ENCODE peak calls at places on chromosome 22, in five cellular contexts. X is SK-N-SH, W is K562, F is GM12878, N is HepG2. G is an unnamed sample.

GRCh38 chr22:22392131-22392530 is 116.4 kb downstream of the ZNF280B start:
- DNase-seq in X (no peak), W (peak), F (no peak), N (no peak), G (no peak)

GRCh38 chr22:30821863-30822215 is 127.2 kb downstream of the OSBP2 start:
- DNase-seq in X (peak), W (no peak), F (no peak), N (no peak), G (no peak)

GRCh38 chr22:31646186-31647019 is 15.6 kb downstream of the PISD start:
- DNase-seq in X (no peak), W (no peak), F (no peak), N (peak), G (peak)

GRCh38 chr22:39098026-39098425 is 982 bp downstream of the APOBEC3H start:
- DNase-seq in X (no peak), W (no peak), F (peak), N (no peak), G (no peak)

GRCh38 chr22:25048659-25049657 is 96.4 kb downstream of the KIAA1671 start:
- DNase-seq in X (peak), W (peak), F (no peak), N (peak), G (peak)

GRCh38 chr22:29617922-29618629 is 14.6 kb downstream of the NF2 start:
- DNase-seq in X (no peak), W (no peak), F (no peak), N (no peak), G (peak)

GRCh38 chr22:33707581-33707980 is 212.7 kb downstream of the LARGE1 start:
- DNase-seq in X (no peak), W (no peak), F (no peak), N (no peak), G (no peak)

GRCh38 chr22:39932918-39933649 is 27.1 kb upstream of the TMA7B start:
- DNase-seq in X (no peak), W (peak), F (no peak), N (peak), G (peak)

GRCh38 chr22:35783943-35784614 is 66.4 kb downstream of the APOL5 start:
- DNase-seq in X (no peak), W (no peak), F (no peak), N (no peak), G (no peak)

GRCh38 chr22:23403152-23403719 is 176.9 kb downstream of the IGLL1 start:
- DNase-seq in X (no peak), W (no peak), F (no peak), N (no peak), G (no peak)

GRCh38 chr22:21760640-21761039 is 25.0 kb upstream of the YPEL1 start:
- DNase-seq in X (no peak), W (peak), F (no peak), N (no peak), G (no peak)

GRCh38 chr22:35971418-35972119 is 57.1 kb downstream of the RBFOX2 start:
- DNase-seq in X (peak), W (no peak), F (no peak), N (peak), G (no peak)

GRCh38 chr22:23282089-23282501 is 101.8 kb downstream of the BCR start:
- DNase-seq in X (no peak), W (no peak), F (no peak), N (no peak), G (peak)

GRCh38 chr22:30857103-30857502 is 111.5 kb downstream of the MORC2 start:
- DNase-seq in X (no peak), W (no peak), F (no peak), N (no peak), G (no peak)

GRCh38 chr22:28030442-28030841 is 111.4 kb upstream of the PITPNB start:
- DNase-seq in X (no peak), W (no peak), F (no peak), N (no peak), G (no peak)

GRCh38 chr22:28345304-28345703 is 334.3 kb downstream of the TTC28 start:
- DNase-seq in X (no peak), W (no peak), F (no peak), N (no peak), G (no peak)

GRCh38 chr22:39220897-39221850 is 23.6 kb downstream of the PDGFB start:
- DNase-seq in X (no peak), W (no peak), F (no peak), N (no peak), G (no peak)

GRCh38 chr22:29457730-29458129 is 19.3 kb downstream of the RFPL1 start:
- DNase-seq in X (peak), W (peak), F (peak), N (peak), G (peak)

GRCh38 chr22:41302016-41302767 is 867 bp downstream of the ZC3H7B start:
- DNase-seq in X (peak), W (peak), F (no peak), N (no peak), G (no peak)

GRCh38 chr22:40728731-40729189 is 49.5 kb downstream of the MCHR1 start:
- DNase-seq in X (no peak), W (no peak), F (no peak), N (no peak), G (no peak)

GRCh38 chr22:32574397-32574796 is 99.8 kb downstream of the FBXO7 start:
- DNase-seq in X (no peak), W (no peak), F (no peak), N (peak), G (no peak)

GRCh38 chr22:42648368-42649260 is 578 bp downstream of the CYB5R3 start:
- DNase-seq in X (no peak), W (no peak), F (no peak), N (peak), G (no peak)

GRCh38 chr22:36010090-36010489 is 18.5 kb downstream of the RBFOX2 start:
- DNase-seq in X (no peak), W (peak), F (no peak), N (no peak), G (no peak)

GRCh38 chr22:23772315-23773246 is at the start of gene MMP11:
- DNase-seq in X (peak), W (peak), F (no peak), N (no peak), G (no peak)

GRCh38 chr22:50627452-50627913 is 469 bp downstream of the ARSA start:
- DNase-seq in X (peak), W (peak), F (no peak), N (peak), G (no peak)

GRCh38 chr22:35349704-35350538 is 31.0 kb upstream of the HMOX1 start:
- DNase-seq in X (peak), W (no peak), F (no peak), N (no peak), G (no peak)

GRCh38 chr22:35517769-35518530 is 22.7 kb upstream of the RASD2 start:
- DNase-seq in X (no peak), W (no peak), F (no peak), N (no peak), G (no peak)

GRCh38 chr22:37183432-37184379 is 4.3 kb downstream of the C1QTNF6 start:
- DNase-seq in X (no peak), W (no peak), F (no peak), N (no peak), G (no peak)

GRCh38 chr22:40966683-40967082 is 15.5 kb downstream of the RBX1 start:
- DNase-seq in X (no peak), W (no peak), F (no peak), N (no peak), G (no peak)

GRCh38 chr22:37330200-37331033 is 48.1 kb downstream of the CYTH4 start:
- DNase-seq in X (peak), W (peak), F (no peak), N (peak), G (peak)

GRCh38 chr22:38315801-38316339 is 1.4 kb downstream of the CSNK1E start:
- DNase-seq in X (no peak), W (no peak), F (no peak), N (no peak), G (no peak)

GRCh38 chr22:30251661-30252226 is 5.2 kb upstream of the LIF start:
- DNase-seq in X (peak), W (no peak), F (no peak), N (no peak), G (no peak)

GRCh38 chr22:35538801-35539321 is 1.8 kb upstream of the RASD2 start:
- DNase-seq in X (peak), W (peak), F (no peak), N (no peak), G (peak)

GRCh38 chr22:30047364-30047738 is 32.9 kb upstream of the HORMAD2 start:
- DNase-seq in X (no peak), W (peak), F (no peak), N (no peak), G (no peak)

GRCh38 chr22:17205432-17205831 is 13.8 kb downstream of the ADA2 start:
- DNase-seq in X (no peak), W (no peak), F (no peak), N (no peak), G (no peak)

GRCh38 chr22:44338906-44339305 is 26.2 kb upstream of the SHISAL1 start:
- DNase-seq in X (no peak), W (no peak), F (no peak), N (no peak), G (no peak)

GRCh38 chr22:44335903-44336803 is 23.4 kb upstream of the SHISAL1 start:
- DNase-seq in X (no peak), W (no peak), F (no peak), N (no peak), G (no peak)

GRCh38 chr22:44336962-44337657 is 24.4 kb upstream of the SHISAL1 start:
- DNase-seq in X (no peak), W (no peak), F (no peak), N (no peak), G (no peak)

GRCh38 chr22:44338183-44338812 is 25.5 kb upstream of the SHISAL1 start:
- DNase-seq in X (no peak), W (no peak), F (no peak), N (no peak), G (no peak)

DNA sequence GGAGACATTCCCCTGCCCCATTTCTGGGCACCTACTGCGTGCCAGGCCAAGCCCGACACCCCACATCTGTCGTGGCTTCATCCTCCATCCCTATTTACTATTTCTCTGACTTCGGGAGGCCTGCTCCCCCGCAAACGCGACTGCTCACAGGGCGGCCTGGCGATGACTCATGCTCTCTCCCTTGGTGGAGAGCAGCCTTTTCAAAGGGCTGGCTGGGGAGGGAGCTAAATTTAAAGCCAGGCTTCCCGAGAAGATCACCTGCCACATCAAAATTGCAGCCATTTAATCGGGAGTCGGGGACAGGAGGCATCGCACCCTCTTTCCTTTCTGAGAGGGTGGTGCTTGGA is 24.9 kb upstream of the SHISAL1 start:
- DNase-seq in X (no peak), W (peak), F (no peak), N (no peak), G (no peak)
- TF ChIP-seq ZBTB33 in X (no peak), W (no peak), F (no peak), N (no peak), G (no peak)

DNA sequence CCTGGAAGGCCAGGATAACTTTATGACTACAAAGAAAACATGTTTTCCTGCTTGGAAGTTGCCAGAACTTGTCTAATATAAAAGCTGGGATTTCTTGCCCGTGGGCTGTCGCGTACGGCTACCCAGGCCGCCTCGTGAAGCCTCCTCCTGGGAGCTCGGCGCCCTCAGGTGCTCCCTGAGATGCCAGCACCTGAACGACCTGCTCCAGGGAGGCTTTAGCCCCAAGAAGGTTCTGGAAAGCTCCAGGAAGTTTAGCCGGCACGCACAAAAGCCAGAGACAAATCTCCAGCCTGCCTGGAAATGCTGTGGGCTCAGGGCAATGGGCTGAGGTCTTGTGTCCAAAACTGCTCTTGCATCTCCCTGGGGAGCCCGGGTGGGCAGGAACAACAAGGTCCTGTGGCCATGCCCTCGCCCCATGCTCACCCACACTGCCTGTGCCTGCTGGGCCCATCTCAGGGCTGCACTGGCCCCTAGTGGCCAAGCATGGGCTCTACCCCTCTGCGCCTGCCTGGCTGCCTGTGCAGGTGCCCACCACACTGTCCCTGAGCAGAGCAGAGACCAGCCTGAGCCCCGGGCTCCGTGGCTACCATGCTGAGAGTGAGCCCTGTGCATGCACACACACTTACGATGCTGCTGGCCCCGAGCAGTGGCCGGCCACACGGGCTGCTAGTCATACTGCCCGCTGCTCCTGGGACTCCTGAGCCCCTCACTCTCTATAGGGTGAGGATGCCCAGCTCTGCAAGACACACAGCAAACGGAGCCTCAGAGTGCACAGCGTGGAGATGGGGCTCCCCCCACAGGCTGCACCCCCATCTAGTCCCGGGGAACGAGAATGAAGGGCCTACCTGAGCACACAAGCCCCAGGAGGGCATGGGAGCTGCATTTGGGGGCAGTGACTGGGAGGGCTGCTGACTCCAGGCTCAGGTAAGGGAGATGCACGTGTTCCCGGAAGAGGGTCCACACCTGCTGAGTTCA is 4.9 kb upstream of the CELSR1 start:
- DNase-seq in X (peak), W (peak), F (peak), N (peak), G (no peak)
- TF ChIP-seq ZBTB33 in X (no peak), W (no peak), F (no peak), N (peak), G (no peak)

GRCh38 chr22:48155446-48155845 is 1393.0 kb downstream of the TBC1D22A start:
- DNase-seq in X (no peak), W (no peak), F (no peak), N (no peak), G (no peak)

GRCh38 chr22:48156603-48157355 is 1394.3 kb downstream of the TBC1D22A start:
- DNase-seq in X (no peak), W (no peak), F (no peak), N (no peak), G (no peak)

GRCh38 chr22:48157676-48158075 is 1395.2 kb downstream of the TBC1D22A start:
- DNase-seq in X (no peak), W (no peak), F (no peak), N (no peak), G (no peak)

GRCh38 chr22:48167238-48167637 is 1404.8 kb downstream of the TBC1D22A start:
- DNase-seq in X (no peak), W (peak), F (no peak), N (no peak), G (no peak)

GRCh38 chr22:48161354-48161753 is 1398.9 kb downstream of the TBC1D22A start:
- DNase-seq in X (no peak), W (no peak), F (no peak), N (no peak), G (no peak)
- TF ChIP-seq ZBTB33 in X (no peak), W (no peak), F (no peak), N (no peak), G (no peak)

GRCh38 chr22:19798320-19798665 is 37.7 kb downstream of the TBX1 start:
- DNase-seq in X (no peak), W (no peak), F (no peak), N (no peak), G (no peak)

GRCh38 chr22:19800306-19800705 is 39.7 kb downstream of the TBX1 start:
- DNase-seq in X (no peak), W (no peak), F (no peak), N (no peak), G (no peak)

GRCh38 chr22:19800761-19801244 is 40.2 kb downstream of the TBX1 start:
- DNase-seq in X (peak), W (no peak), F (no peak), N (peak), G (no peak)

GRCh38 chr22:19798825-19799224 is 38.2 kb downstream of the TBX1 start:
- DNase-seq in X (peak), W (no peak), F (no peak), N (no peak), G (no peak)

DNA sequence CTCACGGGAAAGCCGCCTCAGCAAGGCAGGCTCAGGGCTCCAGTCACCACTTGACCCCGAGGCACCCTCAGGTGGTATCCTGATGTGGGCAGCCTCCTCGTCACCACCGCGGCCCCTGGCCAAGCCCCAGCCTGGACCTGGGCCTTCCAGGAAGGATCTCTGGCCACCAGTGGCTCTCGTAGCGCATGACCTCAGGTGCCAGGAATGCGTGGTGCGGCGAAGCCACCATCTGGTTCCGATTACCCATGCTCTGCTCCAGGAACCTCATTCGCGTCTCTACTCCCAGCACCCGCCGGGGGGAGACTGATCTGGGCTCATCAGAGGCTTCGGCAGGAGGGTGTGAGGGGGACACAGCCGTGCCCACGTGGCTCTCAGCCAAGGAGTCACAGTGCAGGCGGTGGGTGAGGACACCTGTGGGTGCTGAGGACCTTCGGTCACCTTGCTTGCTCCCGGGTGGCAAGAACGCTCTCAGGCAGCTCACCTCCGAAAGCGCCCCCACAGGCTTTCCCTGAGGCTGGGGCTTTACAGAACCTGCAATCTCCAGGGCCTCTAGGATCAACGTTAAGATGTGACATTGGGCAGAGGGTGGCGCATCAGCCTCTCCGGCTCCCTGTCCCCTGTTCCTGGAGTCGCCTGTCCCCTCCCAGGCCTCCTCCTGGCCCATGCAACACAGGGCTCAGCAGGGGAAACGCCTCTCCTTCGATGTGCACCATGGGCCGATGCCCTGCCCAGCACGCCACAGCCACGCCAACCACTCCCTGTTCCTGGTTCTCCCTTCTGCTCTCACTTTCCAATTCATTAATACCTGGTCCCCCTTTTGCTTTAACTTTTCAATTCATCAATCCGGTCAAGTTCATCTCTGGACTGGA is 39.0 kb downstream of the TBX1 start:
- DNase-seq in X (peak), W (no peak), F (no peak), N (no peak), G (no peak)
- TF ChIP-seq ZBTB33 in X (peak), W (no peak), F (no peak), N (no peak), G (no peak)

GRCh38 chr22:45210577-45211431 is 29.9 kb downstream of the KIAA0930 start:
- DNase-seq in X (no peak), W (no peak), F (no peak), N (no peak), G (no peak)
- TF ChIP-seq ZBTB33 in X (no peak), W (no peak), F (no peak), N (no peak), G (no peak)

GRCh38 chr22:48663297-48663696 is 1164.4 kb downstream of the BRD1 start:
- DNase-seq in X (no peak), W (peak), F (no peak), N (peak), G (peak)
- TF ChIP-seq ZBTB33 in X (no peak), W (no peak), F (no peak), N (no peak), G (no peak)